ENCODE peak calls at places on chromosomes 5 and 9, in seven cellular contexts. Y, T, M, L, F, O and R are unnamed samples.

GRCh38 chr5:32144637-32145207 is 29.4 kb downstream of the GOLPH3 start:
- DNase-seq in O (no peak), L (no peak), Y (no peak), F (peak), T (no peak), M (no peak), R (no peak)

GRCh38 chr5:36744678-36745659 is 131.6 kb upstream of the NIPBL start:
- DNase-seq in T (no peak), O (peak), M (peak), Y (peak), F (peak), L (peak), R (peak)

GRCh38 chr5:125267636-125268248 is 521.3 kb upstream of the ZNF608 start:
- DNase-seq in T (no peak), L (no peak), M (no peak), Y (no peak), F (no peak), O (no peak), R (no peak)

GRCh38 chr5:31478901-31479300 is 53.0 kb downstream of the DROSHA start:
- DNase-seq in F (no peak), O (no peak), M (peak), Y (no peak), L (no peak), T (no peak), R (no peak)

GRCh38 chr5:148846930-148847329 is 20.5 kb downstream of the ADRB2 start:
- DNase-seq in M (no peak), L (no peak), F (no peak), Y (no peak), O (no peak), T (no peak), R (no peak)

GRCh38 chr5:67577424-67577823 is 380.8 kb upstream of the CD180 start:
- DNase-seq in T (no peak), F (no peak), O (no peak), M (peak), L (no peak), Y (no peak), R (no peak)

GRCh38 chr5:138725885-138726457 is 27.3 kb upstream of the CTNNA1 start:
- DNase-seq in T (no peak), M (peak), L (no peak), O (no peak), Y (no peak), F (peak), R (no peak)

GRCh38 chr5:65190328-65191053 is 291.2 kb downstream of the ADAMTS6 start:
- DNase-seq in L (no peak), T (no peak), F (no peak), O (peak), Y (no peak), M (peak), R (peak)

GRCh38 chr9:16460711-16461110 is 409.8 kb downstream of the BNC2 start:
- DNase-seq in L (no peak), Y (no peak), M (no peak), O (no peak), F (no peak), T (no peak), R (no peak)

GRCh38 chr9:111036946-111037743 is 1.1 kb downstream of the LPAR1 start:
- DNase-seq in F (no peak), T (no peak), Y (no peak), L (no peak), M (peak), O (peak), R (no peak)

GRCh38 chr9:96487030-96487396 is 37.0 kb downstream of the HABP4 start:
- DNase-seq in L (no peak), T (no peak), Y (no peak), O (no peak), F (no peak), M (no peak), R (no peak)

GRCh38 chr9:21591221-21592062 is 109.3 kb upstream of the IFNE start:
- DNase-seq in L (no peak), F (peak), M (peak), Y (peak), T (no peak), O (peak), R (no peak)

GRCh38 chr5:151288180-151288579 is 15.4 kb downstream of the SLC36A3 start:
- DNase-seq in T (no peak), M (no peak), L (no peak), F (no peak), Y (no peak), O (peak), R (peak)

GRCh38 chr9:130986311-130986940 is 22.5 kb upstream of the LAMC3 start:
- DNase-seq in Y (peak), M (no peak), T (no peak), F (no peak), O (no peak), L (no peak), R (no peak)

GRCh38 chr5:139956342-139956741 is 86.8 kb downstream of the NRG2 start:
- DNase-seq in L (no peak), F (no peak), T (no peak), M (no peak), Y (no peak), O (no peak), R (no peak)

DNA sequence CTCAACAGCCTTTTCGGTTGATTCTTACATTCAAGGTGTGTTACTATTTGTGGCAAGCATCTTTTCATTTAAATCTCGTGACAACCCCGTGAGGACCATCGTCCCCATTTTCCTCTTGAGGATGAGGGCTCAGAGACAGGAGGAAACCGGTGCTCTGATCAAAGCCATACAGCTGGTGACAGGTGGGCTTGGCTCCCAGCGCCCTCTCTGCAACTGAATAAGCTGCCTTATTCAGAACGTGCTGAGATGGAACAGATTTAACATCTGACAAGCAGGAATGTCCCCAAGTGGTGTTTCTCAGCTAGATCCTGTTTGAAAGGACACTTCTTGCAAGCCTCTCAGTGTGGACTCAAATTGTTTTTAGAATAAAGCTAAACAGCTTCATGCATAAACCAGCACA is 22.2 kb upstream of the MAPK9 start:
- DNase-seq in M (no peak), T (no peak), O (no peak), F (no peak), Y (no peak), L (no peak), R (no peak)
- TF ChIP-seq CTCF in M (no peak), T (no peak), O (no peak), F (no peak), Y (no peak), L (no peak), R (no peak)

GRCh38 chr5:160390787-160391696 is 8.8 kb downstream of the FAM200C start:
- DNase-seq in F (no peak), O (peak), Y (no peak), M (peak), T (no peak), L (no peak), R (peak)
- TF ChIP-seq CTCF in F (peak), O (peak), Y (peak), M (peak), T (peak), L (no peak), R (peak)

DNA sequence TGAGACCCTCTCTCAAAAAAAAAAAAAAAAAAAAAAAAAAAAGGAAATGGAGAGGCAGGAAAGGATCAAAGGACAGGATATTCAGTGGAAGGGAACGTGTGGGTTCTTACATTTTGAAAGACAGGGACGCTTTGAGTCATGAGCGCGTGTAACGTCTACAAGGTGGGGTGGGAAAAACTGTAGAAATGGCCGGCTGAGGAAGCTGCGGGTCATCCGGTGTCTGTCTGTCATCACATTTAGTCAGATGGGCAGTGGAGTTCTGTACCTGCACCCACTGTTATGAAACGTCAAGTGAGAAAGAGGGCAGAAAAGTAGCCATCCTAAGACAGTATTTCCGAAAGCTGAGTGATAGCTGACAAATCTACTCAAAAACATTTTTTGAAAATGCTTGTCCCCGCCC is 159.8 kb downstream of the SMARCA2 start:
- DNase-seq in O (no peak), Y (no peak), M (no peak), F (no peak), T (no peak), L (no peak), R (no peak)
- TF ChIP-seq CTCF in O (no peak), Y (no peak), M (no peak), F (no peak), T (no peak), L (no peak), R (no peak)

GRCh38 chr9:84404095-84404686 is 63.6 kb upstream of the SLC28A3 start:
- DNase-seq in M (no peak), T (no peak), Y (peak), F (no peak), L (no peak), O (peak), R (peak)
- TF ChIP-seq CTCF in M (peak), T (peak), Y (peak), F (peak), L (peak), O (peak), R (peak)

GRCh38 chr5:26482817-26483375 is 555.5 kb downstream of the CDH9 start:
- DNase-seq in M (peak), L (no peak), T (no peak), Y (peak), O (peak), F (no peak), R (peak)
- TF ChIP-seq CTCF in M (peak), L (no peak), T (no peak), Y (peak), O (peak), F (peak), R (peak)

DNA sequence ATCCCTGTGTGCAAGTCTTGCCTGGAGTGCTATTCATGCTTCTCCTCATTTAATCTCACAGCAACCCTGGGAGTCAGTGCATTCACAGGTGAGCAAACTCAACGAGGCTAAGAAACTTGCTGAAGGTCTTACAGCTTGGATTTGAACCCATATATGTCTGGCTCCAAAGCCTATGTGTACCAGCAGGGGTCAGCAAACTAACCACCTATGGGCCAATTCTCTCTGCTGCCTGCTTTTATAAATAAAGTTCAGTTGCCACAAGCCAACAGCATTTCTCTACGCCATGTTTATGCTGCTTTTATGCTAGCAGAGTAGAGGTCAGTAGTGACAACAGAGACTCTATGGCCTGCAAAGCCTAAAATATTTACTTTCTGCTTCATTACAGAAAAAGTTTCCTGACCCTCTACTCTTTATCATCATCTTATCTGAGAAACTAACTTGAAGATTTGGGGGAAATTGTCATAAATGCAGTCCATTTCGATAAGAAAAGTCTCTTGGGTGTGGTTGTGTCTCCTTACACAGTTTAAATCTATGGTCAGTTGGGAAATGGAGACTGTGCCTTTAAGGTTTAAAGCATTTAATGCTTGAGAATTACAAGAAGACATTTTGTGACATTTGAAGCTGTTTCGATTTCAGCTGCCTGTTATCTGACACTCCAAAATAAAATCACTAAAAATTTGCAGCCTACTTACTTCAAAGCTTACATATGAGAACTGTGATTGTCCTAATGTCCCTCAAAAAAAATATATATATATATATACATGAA is 137.7 kb downstream of the PRELID2 start:
- DNase-seq in Y (peak), T (no peak), F (no peak), L (no peak), O (peak), M (peak), R (peak)
- TF ChIP-seq CTCF in Y (peak), T (no peak), F (peak), L (no peak), O (peak), M (peak), R (peak)